ENCODE peak calls at places on chromosome 15, in five cellular contexts. N is AG09309, A is small intestine, C is cardiac muscle cell, U is stomach. R is an unnamed sample.
A peak's percentile ranks its signal among the peaks of the same experiment; 100 is the strongest.

GRCh38 chr15:75718326-75718725 is 5.7 kb upstream of the CSPG4 start:
- DNase-seq in U (peak; percentile 49), A (peak; percentile 30), C (peak; percentile 68), N (no peak), R (peak; percentile 64)

GRCh38 chr15:74787251-74788041 is 5.6 kb downstream of the CSK start:
- DNase-seq in U (peak; percentile 72), N (no peak), A (peak; percentile 88), C (peak; percentile 76), R (peak; percentile 61)

GRCh38 chr15:66483131-66483566 is 14.4 kb downstream of the SNAPC5 start:
- DNase-seq in U (no peak), N (peak; percentile 46), C (peak; percentile 62), A (no peak), R (peak; percentile 68)

GRCh38 chr15:60791216-60791615 is 312.3 kb upstream of the ICE2 start:
- DNase-seq in A (no peak), U (no peak), C (peak; percentile 50), N (no peak), R (no peak)

GRCh38 chr15:63480441-63480821 is 24.0 kb upstream of the USP3 start:
- DNase-seq in N (no peak), A (no peak), U (no peak), C (no peak), R (no peak)

GRCh38 chr15:23642413-23643044 is 5.1 kb downstream of the MAGEL2 start:
- DNase-seq in U (peak; percentile 56), N (peak; percentile 7), A (peak; percentile 61), C (peak; percentile 66), R (peak; percentile 62)

GRCh38 chr15:73081321-73081958 is 29.2 kb downstream of the NEO1 start:
- DNase-seq in N (peak; percentile 31), C (peak; percentile 79), U (no peak), A (peak; percentile 68), R (peak; percentile 76)

GRCh38 chr15:100205549-100206295 is 136.1 kb downstream of the ADAMTS17 start:
- DNase-seq in U (no peak), N (no peak), A (peak; percentile 21), C (no peak), R (no peak)

DNA sequence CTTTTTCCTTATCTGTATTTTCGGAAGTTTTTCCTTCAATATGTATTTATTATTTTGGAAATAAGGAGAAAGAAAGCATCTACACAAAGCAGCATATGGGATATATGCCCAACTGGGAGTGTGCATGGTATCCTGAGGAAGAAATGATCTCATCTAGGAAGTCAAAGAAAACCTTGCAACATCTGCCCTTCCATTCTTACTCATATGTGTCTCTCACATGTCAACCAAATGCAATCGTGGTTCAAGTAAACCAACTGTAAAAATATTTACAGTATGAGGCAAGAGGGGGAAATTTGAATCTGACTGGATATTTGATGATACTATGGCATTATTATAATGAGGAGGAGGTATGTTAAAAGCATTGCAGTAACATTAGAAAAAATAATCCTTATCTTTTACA is 3.2 kb upstream of the SCG3 start:
- DNase-seq in U (no peak), N (no peak), A (no peak), C (no peak), R (peak; percentile 31)
- H3K4me3 ChIP-seq in U (no peak overlapping the region), N (no peak overlapping the region), A (no peak overlapping the region), C (no peak overlapping the region), R (no peak overlapping the region)

GRCh38 chr15:31483053-31483923 is 156.7 kb downstream of the KLF13 start:
- DNase-seq in A (peak; percentile 25), N (no peak), U (peak; percentile 26), C (peak; percentile 39), R (no peak)
- H3K4me3 ChIP-seq in A (peak overlapping the region; percentile 23), N (no peak overlapping the region), U (peak overlapping the region; percentile 37), C (peak overlapping the region; percentile 10), R (no peak overlapping the region)

DNA sequence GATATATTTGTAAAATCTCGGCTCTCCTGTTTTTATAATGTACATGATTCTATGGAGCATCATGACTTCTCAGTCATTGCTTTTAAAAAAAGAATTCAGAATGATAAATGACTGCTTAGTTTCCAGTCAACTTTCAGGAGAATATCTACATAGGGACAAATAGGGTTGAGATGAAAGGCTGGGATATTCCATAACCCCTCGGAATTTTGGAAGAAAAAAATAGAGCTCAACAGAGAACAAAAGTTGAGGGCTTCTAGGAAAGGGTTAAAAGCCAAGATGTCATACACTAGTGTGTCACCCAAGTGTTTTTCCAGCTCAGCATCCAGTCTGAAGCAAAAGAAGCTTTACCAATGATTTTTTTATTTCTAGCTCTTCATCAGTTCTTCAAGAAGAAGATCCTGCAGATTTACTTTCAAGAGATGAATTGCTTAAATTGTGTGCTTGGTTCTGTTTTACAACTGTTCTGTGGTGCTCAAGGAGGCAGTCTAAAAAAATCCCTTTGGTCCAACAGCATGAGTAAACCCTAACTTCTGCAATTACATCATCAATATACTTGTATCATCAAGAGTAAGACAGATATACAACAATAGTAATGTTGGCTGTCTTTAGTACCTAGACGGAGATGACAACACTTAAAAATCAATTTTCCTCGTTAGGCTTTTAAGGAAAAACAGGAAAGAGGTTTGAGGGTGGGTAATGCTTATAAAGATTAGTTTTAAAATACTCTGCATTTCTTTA is 979 bp downstream of the UNC13C start:
- DNase-seq in A (no peak), N (no peak), C (no peak), U (no peak), R (no peak)
- H3K4me3 ChIP-seq in A (no peak overlapping the region), N (no peak overlapping the region), C (peak overlapping the region; percentile 27), U (no peak overlapping the region), R (no peak overlapping the region)

GRCh38 chr15:88401269-88401971 is 65.8 kb downstream of the MRPL46 start:
- DNase-seq in A (no peak), C (no peak), N (no peak), U (no peak), R (no peak)
- H3K4me3 ChIP-seq in A (no peak overlapping the region), C (no peak overlapping the region), N (no peak overlapping the region), U (no peak overlapping the region), R (no peak overlapping the region)

GRCh38 chr15:97963779-97964178 is 3.3 kb downstream of the ARRDC4 start:
- DNase-seq in N (no peak), U (no peak), A (peak; percentile 54), C (no peak), R (no peak)
- H3K4me3 ChIP-seq in N (no peak overlapping the region), U (peak overlapping the region; percentile 22), A (no peak overlapping the region), C (no peak overlapping the region), R (no peak overlapping the region)

DNA sequence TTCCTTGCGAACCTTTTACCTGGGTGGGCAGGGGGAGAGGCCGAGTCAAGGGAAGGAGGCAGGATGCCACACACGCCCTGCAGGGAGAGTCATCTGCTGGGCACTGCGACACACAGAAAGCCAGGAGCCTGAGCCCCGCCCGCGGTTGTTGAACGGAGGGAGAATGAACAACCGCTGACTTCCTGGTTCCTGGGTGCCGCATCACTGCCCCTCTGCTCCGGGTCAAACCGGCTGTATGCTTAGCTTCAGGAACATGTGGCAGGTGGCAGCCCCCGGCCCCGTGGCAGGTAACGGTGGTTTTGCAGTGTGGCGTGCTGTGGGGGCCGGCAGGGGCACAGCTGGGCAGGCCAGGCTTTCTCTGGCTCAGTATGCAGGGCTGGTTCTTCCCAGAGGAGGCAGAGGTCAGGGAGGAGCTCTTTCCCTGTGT is 33.4 kb downstream of the APBA2 start:
- DNase-seq in N (no peak), C (no peak), A (no peak), U (no peak), R (no peak)
- H3K4me3 ChIP-seq in N (no peak overlapping the region), C (no peak overlapping the region), A (no peak overlapping the region), U (no peak overlapping the region), R (no peak overlapping the region)

GRCh38 chr15:58788056-58788710 is 17.1 kb downstream of the MINDY2 start:
- DNase-seq in U (no peak), A (no peak), C (no peak), N (no peak), R (no peak)

GRCh38 chr15:58797505-58797904 is 26.4 kb downstream of the MINDY2 start:
- DNase-seq in U (no peak), C (no peak), N (no peak), A (no peak), R (no peak)

GRCh38 chr15:58795825-58796224 is 24.7 kb downstream of the MINDY2 start:
- DNase-seq in A (no peak), C (no peak), N (no peak), U (no peak), R (no peak)

DNA sequence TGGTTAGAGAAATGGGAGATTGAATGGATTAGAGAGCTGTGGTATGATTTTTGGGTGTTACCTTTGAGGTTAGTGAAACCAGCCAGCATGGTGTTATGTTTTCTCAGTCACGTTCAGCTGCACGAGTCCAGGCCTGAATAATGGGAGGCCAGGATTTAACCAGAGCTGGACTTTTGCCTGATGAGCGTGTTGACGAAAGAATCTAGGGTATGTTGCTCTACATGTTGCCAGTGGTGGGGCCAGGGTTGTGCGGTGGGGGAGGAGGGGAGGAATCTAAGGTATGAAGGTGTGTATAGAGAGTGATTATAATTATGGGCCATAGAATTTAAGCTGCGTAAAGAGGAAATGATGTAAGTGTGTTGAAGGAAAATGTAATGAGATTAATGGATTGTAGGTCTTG is 22.8 kb downstream of the MINDY2 start:
- DNase-seq in U (no peak), C (peak; percentile 31), N (no peak), A (no peak), R (no peak)
- H3K4me3 ChIP-seq in U (no peak overlapping the region), C (no peak overlapping the region), N (no peak overlapping the region), A (no peak overlapping the region), R (no peak overlapping the region)

R was measured in fibroblast of mammary gland.